ENCODE peak calls at places on chromosomes 16 and 17, in nine cellular contexts. One of them, this sample, is unnamed.

GRCh38 chr17:28240688-28241340 is 78.2 kb upstream of the TMEM97 start:
- DNase-seq in Peyer's patch: no peak
- DNase-seq in lung: peak; percentile 68
- DNase-seq in dorsolateral prefrontal cortex: no peak
- DNase-seq in BE2C: no peak
- DNase-seq in GM20000: no peak
- DNase-seq in right lobe of liver: no peak
- DNase-seq in MCF 10A: no peak
- DNase-seq in fibroblast of the aortic adventitia: no peak
- DNase-seq in this sample: no peak

GRCh38 chr16:832652-833336 is 32.3 kb upstream of the GNG13 start:
- DNase-seq in Peyer's patch: no peak
- DNase-seq in lung: no peak
- DNase-seq in dorsolateral prefrontal cortex: no peak
- DNase-seq in BE2C: no peak
- DNase-seq in GM20000: no peak
- DNase-seq in right lobe of liver: no peak
- DNase-seq in MCF 10A: no peak
- DNase-seq in fibroblast of the aortic adventitia: no peak
- DNase-seq in this sample: no peak

GRCh38 chr16:54431041-54431996 is 144.7 kb upstream of the IRX3 start:
- DNase-seq in Peyer's patch: no peak
- DNase-seq in lung: no peak
- DNase-seq in dorsolateral prefrontal cortex: no peak
- DNase-seq in BE2C: no peak
- DNase-seq in GM20000: no peak
- DNase-seq in right lobe of liver: no peak
- DNase-seq in MCF 10A: no peak
- DNase-seq in fibroblast of the aortic adventitia: peak; percentile 23
- DNase-seq in this sample: no peak

GRCh38 chr17:40419559-40420331 is 2.0 kb upstream of the TOP2A start:
- DNase-seq in Peyer's patch: peak; percentile 40
- DNase-seq in lung: no peak
- DNase-seq in dorsolateral prefrontal cortex: no peak
- DNase-seq in BE2C: no peak
- DNase-seq in GM20000: no peak
- DNase-seq in right lobe of liver: no peak
- DNase-seq in MCF 10A: no peak
- DNase-seq in fibroblast of the aortic adventitia: no peak
- DNase-seq in this sample: no peak

GRCh38 chr17:72952220-72952619 is 140.3 kb downstream of the SLC39A11 start:
- DNase-seq in Peyer's patch: no peak
- DNase-seq in lung: no peak
- DNase-seq in dorsolateral prefrontal cortex: no peak
- DNase-seq in BE2C: no peak
- DNase-seq in GM20000: no peak
- DNase-seq in right lobe of liver: no peak
- DNase-seq in MCF 10A: no peak
- DNase-seq in fibroblast of the aortic adventitia: no peak
- DNase-seq in this sample: no peak

GRCh38 chr17:62444063-62444462 is 20.4 kb downstream of the METTL2A start:
- DNase-seq in Peyer's patch: no peak
- DNase-seq in lung: no peak
- DNase-seq in dorsolateral prefrontal cortex: no peak
- DNase-seq in BE2C: no peak
- DNase-seq in GM20000: no peak
- DNase-seq in right lobe of liver: no peak
- DNase-seq in MCF 10A: no peak
- DNase-seq in fibroblast of the aortic adventitia: no peak
- DNase-seq in this sample: no peak

GRCh38 chr17:77508047-77508715 is 367.4 kb downstream of the SEC14L1 start:
- DNase-seq in Peyer's patch: peak; percentile 32
- DNase-seq in lung: no peak
- DNase-seq in dorsolateral prefrontal cortex: no peak
- DNase-seq in BE2C: no peak
- DNase-seq in GM20000: no peak
- DNase-seq in right lobe of liver: no peak
- DNase-seq in MCF 10A: peak; percentile 60
- DNase-seq in fibroblast of the aortic adventitia: no peak
- DNase-seq in this sample: no peak

GRCh38 chr16:83539736-83540490 is 267.9 kb upstream of the HSBP1 start:
- DNase-seq in Peyer's patch: no peak
- DNase-seq in lung: no peak
- DNase-seq in dorsolateral prefrontal cortex: no peak
- DNase-seq in BE2C: no peak
- DNase-seq in GM20000: no peak
- DNase-seq in right lobe of liver: no peak
- DNase-seq in MCF 10A: no peak
- DNase-seq in fibroblast of the aortic adventitia: peak; percentile 17
- DNase-seq in this sample: no peak

GRCh38 chr17:32746698-32747097 is 130.2 kb downstream of the MYO1D start:
- DNase-seq in Peyer's patch: no peak
- DNase-seq in lung: no peak
- DNase-seq in dorsolateral prefrontal cortex: no peak
- DNase-seq in BE2C: no peak
- DNase-seq in GM20000: no peak
- DNase-seq in right lobe of liver: no peak
- DNase-seq in MCF 10A: peak; percentile 69
- DNase-seq in fibroblast of the aortic adventitia: peak; percentile 47
- DNase-seq in this sample: no peak

GRCh38 chr16:71467810-71468209 is 5.8 kb upstream of the ZNF23 start:
- DNase-seq in Peyer's patch: no peak
- DNase-seq in lung: no peak
- DNase-seq in dorsolateral prefrontal cortex: no peak
- DNase-seq in BE2C: no peak
- DNase-seq in GM20000: peak; percentile 42
- DNase-seq in right lobe of liver: no peak
- DNase-seq in MCF 10A: peak; percentile 56
- DNase-seq in fibroblast of the aortic adventitia: peak; percentile 33
- DNase-seq in this sample: peak; percentile 83

GRCh38 chr17:66767164-66767933 is 67.6 kb upstream of the CACNG5 start:
- DNase-seq in Peyer's patch: no peak
- DNase-seq in lung: no peak
- DNase-seq in dorsolateral prefrontal cortex: no peak
- DNase-seq in BE2C: no peak
- DNase-seq in GM20000: no peak
- DNase-seq in right lobe of liver: no peak
- DNase-seq in MCF 10A: no peak
- DNase-seq in fibroblast of the aortic adventitia: no peak
- DNase-seq in this sample: no peak

GRCh38 chr16:16093625-16094332 is 129.5 kb downstream of the ABCC6 start:
- DNase-seq in Peyer's patch: no peak
- DNase-seq in lung: no peak
- DNase-seq in dorsolateral prefrontal cortex: no peak
- DNase-seq in BE2C: no peak
- DNase-seq in GM20000: no peak
- DNase-seq in right lobe of liver: no peak
- DNase-seq in MCF 10A: no peak
- DNase-seq in fibroblast of the aortic adventitia: no peak
- DNase-seq in this sample: no peak

GRCh38 chr16:16099320-16099719 is 124.0 kb downstream of the ABCC6 start:
- DNase-seq in Peyer's patch: no peak
- DNase-seq in lung: no peak
- DNase-seq in dorsolateral prefrontal cortex: no peak
- DNase-seq in BE2C: no peak
- DNase-seq in GM20000: no peak
- DNase-seq in right lobe of liver: no peak
- DNase-seq in MCF 10A: no peak
- DNase-seq in fibroblast of the aortic adventitia: no peak
- DNase-seq in this sample: no peak

GRCh38 chr16:16096858-16097213 is 126.5 kb downstream of the ABCC6 start:
- DNase-seq in Peyer's patch: no peak
- DNase-seq in lung: no peak
- DNase-seq in dorsolateral prefrontal cortex: no peak
- DNase-seq in BE2C: no peak
- DNase-seq in GM20000: no peak
- DNase-seq in right lobe of liver: no peak
- DNase-seq in MCF 10A: no peak
- DNase-seq in fibroblast of the aortic adventitia: no peak
- DNase-seq in this sample: no peak

GRCh38 chr16:16095646-16096045 is 127.6 kb downstream of the ABCC6 start:
- DNase-seq in Peyer's patch: no peak
- DNase-seq in lung: no peak
- DNase-seq in dorsolateral prefrontal cortex: no peak
- DNase-seq in BE2C: no peak
- DNase-seq in GM20000: no peak
- DNase-seq in right lobe of liver: no peak
- DNase-seq in MCF 10A: peak; percentile 8
- DNase-seq in fibroblast of the aortic adventitia: peak; percentile 14
- DNase-seq in this sample: no peak

DNA sequence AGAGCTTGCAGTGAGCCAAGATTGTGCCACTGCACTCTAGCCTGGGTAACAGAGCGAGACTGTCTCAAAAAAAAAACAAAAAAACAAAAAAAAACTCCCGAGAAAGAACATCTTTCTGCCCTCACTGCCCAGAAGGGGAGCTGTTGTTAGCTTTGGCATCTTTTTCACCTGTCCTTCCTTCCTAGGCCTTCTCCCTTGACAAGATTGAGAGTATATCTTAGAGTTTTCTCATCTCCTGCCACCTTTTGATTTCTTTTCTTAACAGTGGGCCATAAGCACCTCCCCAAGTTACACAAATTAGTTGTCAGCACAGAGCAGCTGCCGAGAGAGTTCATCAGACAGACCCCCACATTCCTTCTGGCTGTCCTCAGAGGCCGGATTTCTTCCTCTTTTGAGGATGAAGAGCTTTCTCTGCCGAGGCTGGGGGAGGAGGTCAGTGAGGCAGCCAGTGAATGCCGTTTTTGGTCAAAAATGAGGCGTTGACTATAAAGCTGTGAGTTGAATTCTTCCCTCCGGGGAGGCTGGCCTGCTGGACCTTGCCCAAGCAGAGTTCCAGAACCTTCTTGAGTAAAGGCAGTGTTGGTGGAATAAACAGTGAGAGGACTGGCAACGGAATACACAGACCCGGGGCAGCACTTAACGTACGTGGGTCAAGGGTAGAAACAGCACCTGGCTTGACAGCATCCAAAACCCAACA is 127.0 kb downstream of the ABCC6 start:
- DNase-seq in Peyer's patch: peak; percentile 53
- DNase-seq in lung: peak; percentile 34
- DNase-seq in dorsolateral prefrontal cortex: no peak
- DNase-seq in BE2C: no peak
- DNase-seq in GM20000: no peak
- DNase-seq in right lobe of liver: no peak
- DNase-seq in MCF 10A: no peak
- DNase-seq in fibroblast of the aortic adventitia: peak; percentile 67
- DNase-seq in this sample: no peak
- TF ChIP-seq CTCF in Peyer's patch: no peak
- TF ChIP-seq CTCF in lung: no peak
- TF ChIP-seq CTCF in dorsolateral prefrontal cortex: no peak
- TF ChIP-seq CTCF in BE2C: no peak
- TF ChIP-seq CTCF in GM20000: no peak
- TF ChIP-seq CTCF in right lobe of liver: no peak
- TF ChIP-seq CTCF in MCF 10A: no peak
- TF ChIP-seq CTCF in fibroblast of the aortic adventitia: peak; percentile 51
- TF ChIP-seq CTCF in this sample: peak; percentile 35

DNA sequence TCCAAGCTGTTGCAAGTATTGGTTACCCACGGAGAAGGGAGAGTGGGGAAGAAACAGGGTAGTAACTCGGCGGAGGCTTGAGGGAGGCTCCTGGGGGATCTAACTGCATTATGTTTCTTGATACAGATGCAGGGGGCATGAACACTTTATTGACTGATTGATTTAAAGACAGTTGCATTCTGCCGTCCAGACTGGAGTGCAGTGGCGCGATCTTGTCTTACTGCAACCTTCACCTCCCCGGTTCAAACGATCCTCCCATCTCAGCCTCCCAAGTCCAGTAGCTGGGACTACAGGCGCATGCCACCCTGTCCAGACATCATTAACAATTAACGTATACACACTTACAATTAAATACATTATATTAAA is 15.1 kb upstream of the ERN2 start:
- DNase-seq in Peyer's patch: no peak
- DNase-seq in lung: no peak
- DNase-seq in dorsolateral prefrontal cortex: no peak
- DNase-seq in BE2C: no peak
- DNase-seq in GM20000: no peak
- DNase-seq in right lobe of liver: no peak
- DNase-seq in MCF 10A: peak; percentile 4
- DNase-seq in fibroblast of the aortic adventitia: no peak
- DNase-seq in this sample: no peak
- TF ChIP-seq CTCF in Peyer's patch: no peak
- TF ChIP-seq CTCF in lung: no peak
- TF ChIP-seq CTCF in dorsolateral prefrontal cortex: no peak
- TF ChIP-seq CTCF in BE2C: no peak
- TF ChIP-seq CTCF in GM20000: no peak
- TF ChIP-seq CTCF in right lobe of liver: no peak
- TF ChIP-seq CTCF in MCF 10A: peak; percentile 4
- TF ChIP-seq CTCF in fibroblast of the aortic adventitia: no peak
- TF ChIP-seq CTCF in this sample: no peak

DNA sequence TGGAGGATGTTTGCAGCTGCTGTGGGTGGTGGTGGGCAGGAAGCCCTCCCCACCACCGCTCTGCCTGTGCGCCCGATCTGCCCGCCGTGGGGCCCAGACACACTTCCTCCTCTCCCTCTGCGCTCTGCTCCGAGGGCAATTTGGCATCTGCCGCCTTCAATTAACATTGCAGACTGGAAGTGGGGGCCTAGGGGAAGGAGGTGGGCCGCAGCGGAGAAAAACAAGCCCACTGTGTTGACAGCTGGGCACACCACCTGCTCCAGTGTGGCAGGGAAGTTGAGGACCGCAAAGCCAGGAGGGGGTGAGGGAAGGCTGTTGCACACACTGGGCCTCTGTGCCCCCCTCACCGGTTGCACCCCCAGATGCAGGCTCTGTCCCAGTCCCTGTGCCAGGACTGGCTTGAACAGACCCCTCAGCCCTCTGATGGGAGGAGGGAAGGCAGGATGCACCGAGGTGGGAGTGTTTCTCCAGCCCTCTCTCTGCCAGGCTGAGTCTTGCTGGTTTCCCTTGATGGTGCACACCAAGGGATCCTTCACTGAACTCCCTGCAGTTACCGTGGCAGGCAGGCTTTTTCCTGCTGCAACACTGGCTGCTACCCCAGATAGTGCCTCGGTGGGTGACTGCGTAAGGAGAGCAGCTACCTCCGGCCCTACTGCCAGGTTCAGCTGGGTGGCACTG is 72.8 kb upstream of the MED9 start:
- DNase-seq in Peyer's patch: peak; percentile 86
- DNase-seq in lung: no peak
- DNase-seq in dorsolateral prefrontal cortex: no peak
- DNase-seq in BE2C: peak; percentile 38
- DNase-seq in GM20000: no peak
- DNase-seq in right lobe of liver: no peak
- DNase-seq in MCF 10A: no peak
- DNase-seq in fibroblast of the aortic adventitia: no peak
- DNase-seq in this sample: no peak
- TF ChIP-seq CTCF in Peyer's patch: no peak
- TF ChIP-seq CTCF in lung: no peak
- TF ChIP-seq CTCF in dorsolateral prefrontal cortex: no peak
- TF ChIP-seq CTCF in BE2C: no peak
- TF ChIP-seq CTCF in GM20000: no peak
- TF ChIP-seq CTCF in right lobe of liver: no peak
- TF ChIP-seq CTCF in MCF 10A: no peak
- TF ChIP-seq CTCF in fibroblast of the aortic adventitia: no peak
- TF ChIP-seq CTCF in this sample: no peak

DNA sequence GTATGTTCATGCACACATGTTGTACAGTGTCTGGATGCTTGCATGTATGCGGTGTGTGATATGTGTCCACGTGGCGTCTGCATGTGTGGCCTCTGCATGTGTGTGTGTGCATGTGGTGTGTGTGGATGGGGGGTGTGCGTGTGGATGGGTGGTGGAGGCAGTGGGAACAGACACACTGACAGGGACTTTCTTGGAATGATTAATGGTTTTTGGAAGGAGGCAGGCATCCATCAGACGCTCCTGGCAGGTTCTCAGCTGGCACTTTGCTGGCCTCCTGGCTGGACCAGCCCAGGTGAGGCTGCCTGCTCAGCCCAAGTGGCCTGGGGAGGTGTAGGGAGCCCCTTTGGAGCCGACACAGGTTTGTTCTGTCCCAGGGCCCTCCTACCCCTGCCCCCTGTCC is 121.2 kb upstream of the CIBAR2 start:
- DNase-seq in Peyer's patch: no peak
- DNase-seq in lung: no peak
- DNase-seq in dorsolateral prefrontal cortex: no peak
- DNase-seq in BE2C: no peak
- DNase-seq in GM20000: no peak
- DNase-seq in right lobe of liver: no peak
- DNase-seq in MCF 10A: no peak
- DNase-seq in fibroblast of the aortic adventitia: no peak
- DNase-seq in this sample: no peak
- TF ChIP-seq CTCF in Peyer's patch: no peak
- TF ChIP-seq CTCF in lung: no peak
- TF ChIP-seq CTCF in dorsolateral prefrontal cortex: no peak
- TF ChIP-seq CTCF in BE2C: no peak
- TF ChIP-seq CTCF in GM20000: no peak
- TF ChIP-seq CTCF in right lobe of liver: no peak
- TF ChIP-seq CTCF in MCF 10A: no peak
- TF ChIP-seq CTCF in fibroblast of the aortic adventitia: no peak
- TF ChIP-seq CTCF in this sample: no peak

This sample was measured in nephron progenitor cell.